ENCODE peak calls at places on chromosome 9, in seven cellular contexts. One of them, this sample, is unnamed.

GRCh38 chr9:97908736-97909135 is 13.6 kb downstream of the TRMO start:
- DNase-seq in glutamatergic neuron: no peak
- DNase-seq in lower leg skin: no peak
- DNase-seq in keratinocyte: no peak
- DNase-seq in bronchial epithelial cell: no peak
- DNase-seq in mammary epithelial cell: no peak
- DNase-seq in progenitor cell of endocrine pancreas: no peak
- DNase-seq in this sample: no peak

GRCh38 chr9:92332577-92333287 is 7.0 kb downstream of the CENPP start:
- DNase-seq in glutamatergic neuron: no peak
- DNase-seq in bronchial epithelial cell: no peak
- DNase-seq in keratinocyte: no peak
- DNase-seq in mammary epithelial cell: no peak
- DNase-seq in progenitor cell of endocrine pancreas: no peak
- DNase-seq in lower leg skin: no peak
- DNase-seq in this sample: no peak

GRCh38 chr9:135463140-135463539 is 16.4 kb upstream of the PPP1R26 start:
- DNase-seq in progenitor cell of endocrine pancreas: no peak
- DNase-seq in mammary epithelial cell: peak; percentile 32
- DNase-seq in bronchial epithelial cell: peak; percentile 52
- DNase-seq in lower leg skin: no peak
- DNase-seq in keratinocyte: no peak
- DNase-seq in glutamatergic neuron: no peak
- DNase-seq in this sample: no peak

GRCh38 chr9:12813533-12813932 is 38.7 kb downstream of the LURAP1L start:
- DNase-seq in progenitor cell of endocrine pancreas: no peak
- DNase-seq in mammary epithelial cell: no peak
- DNase-seq in bronchial epithelial cell: no peak
- DNase-seq in lower leg skin: no peak
- DNase-seq in glutamatergic neuron: no peak
- DNase-seq in keratinocyte: no peak
- DNase-seq in this sample: no peak

GRCh38 chr9:118444403-118444802 is 740.2 kb downstream of the TLR4 start:
- DNase-seq in keratinocyte: no peak
- DNase-seq in lower leg skin: no peak
- DNase-seq in bronchial epithelial cell: no peak
- DNase-seq in mammary epithelial cell: no peak
- DNase-seq in glutamatergic neuron: no peak
- DNase-seq in progenitor cell of endocrine pancreas: no peak
- DNase-seq in this sample: no peak

GRCh38 chr9:127772603-127773002 is 5.9 kb downstream of the SH2D3C start:
- DNase-seq in glutamatergic neuron: no peak
- DNase-seq in keratinocyte: no peak
- DNase-seq in bronchial epithelial cell: no peak
- DNase-seq in progenitor cell of endocrine pancreas: no peak
- DNase-seq in mammary epithelial cell: no peak
- DNase-seq in lower leg skin: no peak
- DNase-seq in this sample: no peak

GRCh38 chr9:105063665-105064247 is 135.8 kb upstream of the ABCA1 start:
- DNase-seq in progenitor cell of endocrine pancreas: no peak
- DNase-seq in lower leg skin: peak; percentile 25
- DNase-seq in mammary epithelial cell: peak; percentile 95
- DNase-seq in bronchial epithelial cell: peak; percentile 98
- DNase-seq in keratinocyte: no peak
- DNase-seq in glutamatergic neuron: no peak
- DNase-seq in this sample: no peak

GRCh38 chr9:105722099-105722498 is 27.8 kb downstream of the TMEM38B start:
- DNase-seq in mammary epithelial cell: no peak
- DNase-seq in progenitor cell of endocrine pancreas: no peak
- DNase-seq in bronchial epithelial cell: no peak
- DNase-seq in lower leg skin: no peak
- DNase-seq in keratinocyte: no peak
- DNase-seq in glutamatergic neuron: no peak
- DNase-seq in this sample: no peak

GRCh38 chr9:68685770-68686169 is 19.3 kb upstream of the PIP5K1B start:
- DNase-seq in progenitor cell of endocrine pancreas: no peak
- DNase-seq in bronchial epithelial cell: peak; percentile 13
- DNase-seq in keratinocyte: no peak
- DNase-seq in glutamatergic neuron: no peak
- DNase-seq in mammary epithelial cell: no peak
- DNase-seq in lower leg skin: no peak
- DNase-seq in this sample: no peak

GRCh38 chr9:117729375-117729774 is 25.2 kb downstream of the TLR4 start:
- DNase-seq in lower leg skin: no peak
- DNase-seq in bronchial epithelial cell: no peak
- DNase-seq in keratinocyte: no peak
- DNase-seq in mammary epithelial cell: no peak
- DNase-seq in progenitor cell of endocrine pancreas: no peak
- DNase-seq in glutamatergic neuron: no peak
- DNase-seq in this sample: no peak

GRCh38 chr9:14251146-14252071 is 62.5 kb downstream of the NFIB start:
- DNase-seq in lower leg skin: peak; percentile 88
- DNase-seq in glutamatergic neuron: no peak
- DNase-seq in keratinocyte: no peak
- DNase-seq in mammary epithelial cell: peak; percentile 94
- DNase-seq in bronchial epithelial cell: peak; percentile 97
- DNase-seq in progenitor cell of endocrine pancreas: peak; percentile 28
- DNase-seq in this sample: no peak

GRCh38 chr9:125993423-125993935 is 246.3 kb downstream of the PBX3 start:
- DNase-seq in lower leg skin: no peak
- DNase-seq in keratinocyte: no peak
- DNase-seq in progenitor cell of endocrine pancreas: no peak
- DNase-seq in glutamatergic neuron: no peak
- DNase-seq in mammary epithelial cell: no peak
- DNase-seq in bronchial epithelial cell: no peak
- DNase-seq in this sample: no peak

GRCh38 chr9:109214414-109214813 is 47.4 kb upstream of the FRRS1L start:
- DNase-seq in mammary epithelial cell: no peak
- DNase-seq in keratinocyte: no peak
- DNase-seq in bronchial epithelial cell: no peak
- DNase-seq in glutamatergic neuron: no peak
- DNase-seq in lower leg skin: no peak
- DNase-seq in progenitor cell of endocrine pancreas: no peak
- DNase-seq in this sample: no peak

GRCh38 chr9:36787709-36788108 is 215.0 kb downstream of the MELK start:
- DNase-seq in progenitor cell of endocrine pancreas: no peak
- DNase-seq in mammary epithelial cell: no peak
- DNase-seq in bronchial epithelial cell: peak; percentile 22
- DNase-seq in lower leg skin: no peak
- DNase-seq in glutamatergic neuron: no peak
- DNase-seq in keratinocyte: no peak
- DNase-seq in this sample: no peak

GRCh38 chr9:122642226-122642625 is 15.2 kb downstream of the OR1B1 start:
- DNase-seq in keratinocyte: no peak
- DNase-seq in bronchial epithelial cell: peak; percentile 6
- DNase-seq in glutamatergic neuron: no peak
- DNase-seq in lower leg skin: no peak
- DNase-seq in mammary epithelial cell: peak; percentile 12
- DNase-seq in progenitor cell of endocrine pancreas: no peak
- DNase-seq in this sample: no peak

GRCh38 chr9:2418619-2419018 is 203.0 kb upstream of the VLDLR start:
- DNase-seq in glutamatergic neuron: no peak
- DNase-seq in lower leg skin: no peak
- DNase-seq in bronchial epithelial cell: peak; percentile 40
- DNase-seq in progenitor cell of endocrine pancreas: no peak
- DNase-seq in mammary epithelial cell: peak; percentile 41
- DNase-seq in keratinocyte: no peak
- DNase-seq in this sample: no peak

GRCh38 chr9:130957451-130958203 is 18.6 kb upstream of the FIBCD1 start:
- DNase-seq in keratinocyte: no peak
- DNase-seq in glutamatergic neuron: no peak
- DNase-seq in progenitor cell of endocrine pancreas: no peak
- DNase-seq in lower leg skin: no peak
- DNase-seq in mammary epithelial cell: no peak
- DNase-seq in bronchial epithelial cell: no peak
- DNase-seq in this sample: no peak

GRCh38 chr9:12884736-12885395 is 110.0 kb downstream of the LURAP1L start:
- DNase-seq in mammary epithelial cell: peak; percentile 77
- DNase-seq in keratinocyte: peak; percentile 17
- DNase-seq in lower leg skin: no peak
- DNase-seq in glutamatergic neuron: no peak
- DNase-seq in progenitor cell of endocrine pancreas: no peak
- DNase-seq in bronchial epithelial cell: peak; percentile 87
- DNase-seq in this sample: no peak

GRCh38 chr9:131668439-131669233 is 71.2 kb downstream of the RAPGEF1 start:
- DNase-seq in mammary epithelial cell: peak; percentile 58
- DNase-seq in keratinocyte: no peak
- DNase-seq in glutamatergic neuron: peak; percentile 39
- DNase-seq in bronchial epithelial cell: no peak
- DNase-seq in progenitor cell of endocrine pancreas: no peak
- DNase-seq in lower leg skin: no peak
- DNase-seq in this sample: no peak

GRCh38 chr9:18748106-18748719 is 274.3 kb downstream of the ADAMTSL1 start:
- DNase-seq in progenitor cell of endocrine pancreas: no peak
- DNase-seq in mammary epithelial cell: no peak
- DNase-seq in glutamatergic neuron: no peak
- DNase-seq in bronchial epithelial cell: no peak
- DNase-seq in lower leg skin: no peak
- DNase-seq in keratinocyte: no peak
- DNase-seq in this sample: no peak

GRCh38 chr9:16033921-16034320 is 481.1 kb downstream of the CCDC171 start:
- DNase-seq in progenitor cell of endocrine pancreas: no peak
- DNase-seq in keratinocyte: no peak
- DNase-seq in lower leg skin: no peak
- DNase-seq in bronchial epithelial cell: no peak
- DNase-seq in mammary epithelial cell: no peak
- DNase-seq in glutamatergic neuron: no peak
- DNase-seq in this sample: no peak

GRCh38 chr9:126057461-126057860 is 269.2 kb upstream of the MVB12B start:
- DNase-seq in progenitor cell of endocrine pancreas: no peak
- DNase-seq in keratinocyte: no peak
- DNase-seq in mammary epithelial cell: no peak
- DNase-seq in glutamatergic neuron: no peak
- DNase-seq in bronchial epithelial cell: no peak
- DNase-seq in lower leg skin: no peak
- DNase-seq in this sample: no peak

GRCh38 chr9:99515874-99516656 is 294.0 kb downstream of the SEC61B start:
- DNase-seq in glutamatergic neuron: no peak
- DNase-seq in lower leg skin: no peak
- DNase-seq in mammary epithelial cell: no peak
- DNase-seq in bronchial epithelial cell: no peak
- DNase-seq in keratinocyte: no peak
- DNase-seq in progenitor cell of endocrine pancreas: no peak
- DNase-seq in this sample: no peak

GRCh38 chr9:32260481-32260880 is 124.0 kb upstream of the ACO1 start:
- DNase-seq in progenitor cell of endocrine pancreas: no peak
- DNase-seq in lower leg skin: no peak
- DNase-seq in glutamatergic neuron: no peak
- DNase-seq in keratinocyte: no peak
- DNase-seq in bronchial epithelial cell: no peak
- DNase-seq in mammary epithelial cell: no peak
- DNase-seq in this sample: no peak

GRCh38 chr9:32265037-32265436 is 119.4 kb upstream of the ACO1 start:
- DNase-seq in glutamatergic neuron: no peak
- DNase-seq in lower leg skin: no peak
- DNase-seq in keratinocyte: no peak
- DNase-seq in bronchial epithelial cell: no peak
- DNase-seq in mammary epithelial cell: no peak
- DNase-seq in progenitor cell of endocrine pancreas: no peak
- DNase-seq in this sample: no peak

GRCh38 chr9:32258482-32258881 is 126.0 kb upstream of the ACO1 start:
- DNase-seq in bronchial epithelial cell: no peak
- DNase-seq in lower leg skin: no peak
- DNase-seq in mammary epithelial cell: no peak
- DNase-seq in keratinocyte: no peak
- DNase-seq in glutamatergic neuron: no peak
- DNase-seq in progenitor cell of endocrine pancreas: no peak
- DNase-seq in this sample: no peak

GRCh38 chr9:32264171-32264862 is 120.1 kb upstream of the ACO1 start:
- DNase-seq in progenitor cell of endocrine pancreas: no peak
- DNase-seq in keratinocyte: no peak
- DNase-seq in lower leg skin: no peak
- DNase-seq in glutamatergic neuron: no peak
- DNase-seq in mammary epithelial cell: peak; percentile 29
- DNase-seq in bronchial epithelial cell: peak; percentile 30
- DNase-seq in this sample: no peak
- TF ChIP-seq CTCF in progenitor cell of endocrine pancreas: no peak
- TF ChIP-seq CTCF in keratinocyte: no peak
- TF ChIP-seq CTCF in lower leg skin: no peak
- TF ChIP-seq CTCF in glutamatergic neuron: no peak
- TF ChIP-seq CTCF in mammary epithelial cell: no peak
- TF ChIP-seq CTCF in bronchial epithelial cell: no peak
- TF ChIP-seq CTCF in this sample: no peak

DNA sequence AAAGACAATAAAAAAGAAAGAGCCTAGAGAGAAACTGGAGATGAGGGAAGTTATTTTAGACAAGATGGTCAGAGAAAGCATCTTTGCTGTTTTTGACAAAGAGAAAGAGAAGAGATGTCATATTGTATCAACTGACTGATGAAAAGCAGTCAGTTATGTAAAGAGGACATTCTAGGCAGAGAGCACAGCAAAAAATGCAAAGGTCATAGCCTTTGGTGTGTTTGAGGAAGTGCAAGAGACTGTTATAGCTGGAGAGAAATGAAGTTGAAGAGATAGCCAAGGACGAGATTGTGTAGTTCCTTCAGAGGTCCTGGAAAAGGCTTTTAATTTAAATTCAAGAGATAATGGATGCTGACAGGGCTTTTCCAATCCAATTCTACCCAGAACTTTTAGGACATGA is 342.4 kb downstream of the RASEF start:
- DNase-seq in glutamatergic neuron: no peak
- DNase-seq in progenitor cell of endocrine pancreas: no peak
- DNase-seq in mammary epithelial cell: no peak
- DNase-seq in bronchial epithelial cell: no peak
- DNase-seq in lower leg skin: no peak
- DNase-seq in keratinocyte: no peak
- DNase-seq in this sample: no peak
- TF ChIP-seq CTCF in glutamatergic neuron: no peak
- TF ChIP-seq CTCF in progenitor cell of endocrine pancreas: no peak
- TF ChIP-seq CTCF in mammary epithelial cell: no peak
- TF ChIP-seq CTCF in bronchial epithelial cell: no peak
- TF ChIP-seq CTCF in lower leg skin: no peak
- TF ChIP-seq CTCF in keratinocyte: no peak
- TF ChIP-seq CTCF in this sample: no peak

GRCh38 chr9:4849364-4849763 is 56.6 kb downstream of the RCL1 start:
- DNase-seq in bronchial epithelial cell: no peak
- DNase-seq in progenitor cell of endocrine pancreas: no peak
- DNase-seq in mammary epithelial cell: no peak
- DNase-seq in glutamatergic neuron: no peak
- DNase-seq in lower leg skin: no peak
- DNase-seq in keratinocyte: no peak
- DNase-seq in this sample: no peak
- TF ChIP-seq CTCF in bronchial epithelial cell: peak; percentile 33
- TF ChIP-seq CTCF in progenitor cell of endocrine pancreas: no peak
- TF ChIP-seq CTCF in mammary epithelial cell: no peak
- TF ChIP-seq CTCF in glutamatergic neuron: no peak
- TF ChIP-seq CTCF in lower leg skin: no peak
- TF ChIP-seq CTCF in keratinocyte: no peak
- TF ChIP-seq CTCF in this sample: no peak

DNA sequence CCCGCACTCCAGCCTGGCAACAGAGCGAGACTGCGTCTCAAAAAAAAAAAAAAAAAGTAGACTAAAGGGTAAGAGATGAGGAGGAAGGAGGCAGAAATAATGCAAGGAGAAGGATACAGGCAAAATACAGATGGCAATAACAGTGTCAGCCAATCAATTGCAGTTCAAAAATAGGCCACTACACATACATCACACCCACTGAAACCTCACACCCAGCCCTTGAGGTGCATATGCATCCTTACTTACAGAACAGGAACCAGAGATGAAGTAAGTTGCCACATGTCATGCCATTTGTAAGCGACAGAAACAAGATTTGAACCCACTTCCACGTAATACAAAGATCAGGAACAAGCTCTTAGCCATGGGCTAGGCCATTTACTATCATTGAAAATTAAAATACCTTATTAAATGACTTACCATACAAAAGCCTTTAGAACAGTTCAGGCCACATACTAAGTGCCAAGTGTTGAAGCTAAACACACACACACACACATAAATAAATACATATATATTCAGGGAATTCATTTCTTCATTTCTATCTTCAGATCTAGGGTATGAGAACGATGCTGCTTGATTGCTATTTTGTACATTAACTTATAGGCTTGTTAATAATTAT is 98.4 kb downstream of the FNBP1 start:
- DNase-seq in mammary epithelial cell: no peak
- DNase-seq in keratinocyte: no peak
- DNase-seq in glutamatergic neuron: no peak
- DNase-seq in lower leg skin: no peak
- DNase-seq in progenitor cell of endocrine pancreas: no peak
- DNase-seq in bronchial epithelial cell: no peak
- DNase-seq in this sample: no peak
- TF ChIP-seq CTCF in mammary epithelial cell: no peak
- TF ChIP-seq CTCF in keratinocyte: no peak
- TF ChIP-seq CTCF in glutamatergic neuron: peak; percentile 9
- TF ChIP-seq CTCF in lower leg skin: no peak
- TF ChIP-seq CTCF in progenitor cell of endocrine pancreas: no peak
- TF ChIP-seq CTCF in bronchial epithelial cell: no peak
- TF ChIP-seq CTCF in this sample: peak; percentile 34

This sample was measured in type B pancreatic cell.